ENCODE peak calls at places on chromosomes 2 and 18, in five cellular contexts. H is psoas muscle; I is stimulated activated CD4-positive, alpha-beta T cell treated with anti-CD3 and anti-CD28 coated beads, Interleukin-2, amount 100 ng/mL, for 48 hours; S is Daoy; V is activated CD4-positive, alpha-beta T cell treated with anti-CD3 and anti-CD28 coated beads for 36 hours. M is an unnamed sample.

GRCh38 chr18:74065366-74065765 is 82.3 kb downstream of the FBXO15 start:
- DNase-seq in I (no peak), S (no peak), H (no peak), V (no peak), M (no peak)

GRCh38 chr2:30277582-30277981 is 46.2 kb downstream of the LBH start:
- DNase-seq in I (no peak), V (no peak), H (no peak), S (no peak), M (no peak)

GRCh38 chr2:217162533-217162932 is 302.7 kb upstream of the TNP1 start:
- DNase-seq in V (peak), H (no peak), S (peak), I (peak), M (peak)

GRCh38 chr18:76589866-76590265 is 94.8 kb upstream of the ZNF516 start:
- DNase-seq in S (no peak), H (no peak), I (no peak), V (no peak), M (no peak)

GRCh38 chr18:76264851-76265250 is 230.2 kb downstream of the ZNF516 start:
- DNase-seq in S (no peak), V (no peak), I (no peak), H (no peak), M (no peak)

GRCh38 chr2:207467716-207468347 is 61.9 kb upstream of the CREB1 start:
- DNase-seq in S (peak), I (no peak), V (no peak), H (no peak), M (no peak)

GRCh38 chr2:215003001-215003400 is 135.4 kb downstream of the ABCA12 start:
- DNase-seq in I (no peak), H (no peak), S (no peak), V (no peak), M (no peak)

GRCh38 chr2:118062048-118062447 is 26.2 kb upstream of the INSIG2 start:
- DNase-seq in S (no peak), I (no peak), H (no peak), V (no peak), M (no peak)

GRCh38 chr18:5455644-5456043 is 88.2 kb downstream of the EPB41L3 start:
- DNase-seq in I (no peak), S (peak), V (no peak), H (no peak), M (no peak)

GRCh38 chr2:188158337-188159100 is 133.2 kb upstream of the GULP1 start:
- DNase-seq in H (no peak), S (no peak), V (no peak), I (no peak), M (no peak)

GRCh38 chr18:58787750-58788149 is 76.9 kb upstream of the ZNF532 start:
- DNase-seq in I (no peak), H (no peak), V (no peak), S (no peak), M (peak)

M was measured in heart right ventricle.